ENCODE peak calls at places on chromosomes 12 and 14, in six cellular contexts. E is K562, K is HCT116, C is GM12878, A is SK-N-SH, M is HepG2. I is an unnamed sample.

GRCh38 chr12:1929985-1930815 is 11.7 kb upstream of the CACNA2D4 start:
- DNase-seq in E (no peak), K (no peak), C (no peak), A (peak), M (no peak), I (no peak)

GRCh38 chr12:27899151-27899661 is 73.3 kb downstream of the PTHLH start:
- DNase-seq in E (no peak), K (no peak), C (no peak), A (no peak), M (peak), I (peak)

GRCh38 chr12:119989619-119990381 is 764 bp downstream of the BICDL1 start:
- DNase-seq in E (peak), K (no peak), C (no peak), A (peak), M (peak), I (no peak)

GRCh38 chr12:1919284-1919683 is 832 bp upstream of the CACNA2D4 start:
- DNase-seq in E (no peak), K (no peak), C (no peak), A (peak), M (no peak), I (no peak)

GRCh38 chr14:22070119-22070982 is 396.7 kb upstream of the OR4E1 start:
- DNase-seq in E (no peak), K (no peak), C (no peak), A (no peak), M (no peak), I (no peak)

GRCh38 chr12:42145552-42146215 is 1.0 kb upstream of the GXYLT1 start:
- DNase-seq in E (peak), K (no peak), C (no peak), A (no peak), M (no peak), I (no peak)

GRCh38 chr12:19577131-19577530 is 137.8 kb downstream of the AEBP2 start:
- DNase-seq in E (no peak), K (no peak), C (no peak), A (no peak), M (no peak), I (no peak)

GRCh38 chr12:7872565-7873304 is at the start of gene SLC2A14:
- DNase-seq in E (no peak), K (no peak), C (no peak), A (no peak), M (no peak), I (no peak)

GRCh38 chr12:108599948-108600701 is 2.2 kb upstream of the TMEM119 start:
- DNase-seq in E (no peak), K (no peak), C (no peak), A (no peak), M (no peak), I (no peak)

GRCh38 chr12:6355491-6356373 is 13.9 kb upstream of the TNFRSF1A start:
- DNase-seq in E (no peak), K (no peak), C (no peak), A (no peak), M (no peak), I (no peak)

GRCh38 chr12:45725631-45726593 is 3.6 kb upstream of the ARID2 start:
- DNase-seq in E (peak), K (no peak), C (no peak), A (peak), M (peak), I (peak)

GRCh38 chr12:107439101-107439738 is 246.4 kb upstream of the PWP1 start:
- DNase-seq in E (no peak), K (no peak), C (no peak), A (no peak), M (no peak), I (no peak)

GRCh38 chr14:57364659-57365450 is 25.5 kb upstream of the NAA30 start:
- DNase-seq in E (no peak), K (no peak), C (no peak), A (no peak), M (peak), I (no peak)

GRCh38 chr14:102389261-102389660 is 26.5 kb downstream of the TECPR2 start:
- DNase-seq in E (no peak), K (no peak), C (no peak), A (no peak), M (no peak), I (no peak)

GRCh38 chr14:96091149-96091693 is 52.1 kb downstream of the C14orf132 start:
- DNase-seq in E (no peak), K (no peak), C (no peak), A (peak), M (no peak), I (no peak)

GRCh38 chr14:31881531-31882310 is 195.4 kb upstream of the ARHGAP5 start:
- DNase-seq in E (no peak), K (no peak), C (no peak), A (no peak), M (no peak), I (no peak)

GRCh38 chr14:75605916-75606315 is 27.5 kb downstream of the FLVCR2 start:
- DNase-seq in E (no peak), K (no peak), C (no peak), A (no peak), M (no peak), I (no peak)

GRCh38 chr14:78782551-78782950 is 612.4 kb downstream of the NRXN3 start:
- DNase-seq in E (no peak), K (no peak), C (no peak), A (no peak), M (no peak), I (no peak)

GRCh38 chr12:64549108-64549507 is 61.2 kb upstream of the RASSF3 start:
- DNase-seq in E (no peak), K (no peak), C (no peak), A (no peak), M (no peak), I (no peak)

GRCh38 chr14:31858868-31859267 is 218.2 kb upstream of the ARHGAP5 start:
- DNase-seq in E (no peak), K (no peak), C (no peak), A (no peak), M (peak), I (no peak)

GRCh38 chr12:103097496-103097895 is 140.0 kb downstream of the ASCL1 start:
- DNase-seq in E (no peak), K (no peak), C (no peak), A (peak), M (no peak), I (no peak)

GRCh38 chr12:124277394-124278222 is 17.3 kb upstream of the RFLNA start:
- DNase-seq in E (no peak), K (no peak), C (no peak), A (peak), M (no peak), I (no peak)

GRCh38 chr12:69024413-69024812 is 91.4 kb upstream of the CPM start:
- DNase-seq in E (no peak), K (peak), C (no peak), A (no peak), M (no peak), I (no peak)

GRCh38 chr14:73472182-73473114 is 14.1 kb upstream of the NUMB start:
- DNase-seq in E (peak), K (peak), C (peak), A (peak), M (peak), I (no peak)
- TF ChIP-seq SIN3A in E (no peak), K (no peak), C (no peak), A (no peak), M (no peak), I (no peak)

GRCh38 chr12:104662908-104663307 is 206.2 kb downstream of the CHST11 start:
- DNase-seq in E (no peak), K (no peak), C (no peak), A (no peak), M (no peak), I (no peak)
- TF ChIP-seq REST in E (no peak), K (no peak), C (no peak), A (no peak), M (no peak), I (no peak)

GRCh38 chr12:48768147-48768546 is 20.7 kb downstream of the ADCY6 start:
- DNase-seq in E (no peak), K (no peak), C (no peak), A (no peak), M (no peak), I (no peak)
- H3K27ac ChIP-seq in E (no peak), K (no peak), C (no peak), A (no peak), M (no peak), I (no peak)

GRCh38 chr14:73795974-73796373 is 55.7 kb upstream of the PTGR2 start:
- DNase-seq in E (no peak), K (peak), C (no peak), A (no peak), M (peak), I (no peak)
- TF ChIP-seq SIN3A in E (no peak), K (no peak), C (no peak), A (no peak), M (no peak), I (no peak)

GRCh38 chr12:66409195-66409871 is 107.0 kb downstream of the HELB start:
- DNase-seq in E (no peak), K (peak), C (no peak), A (peak), M (peak), I (peak)
- TF ChIP-seq REST in E (no peak), K (no peak), C (no peak), A (no peak), M (no peak), I (no peak)

GRCh38 chr14:89955022-89955414 is 488 bp upstream of the EFCAB11 start:
- DNase-seq in E (no peak), K (no peak), C (no peak), A (no peak), M (no peak), I (no peak)

GRCh38 chr14:89954045-89955021 is at the start of gene EFCAB11:
- DNase-seq in E (peak), K (peak), C (peak), A (peak), M (peak), I (peak)

GRCh38 chr14:89952581-89952980 is 1.9 kb downstream of the EFCAB11 start:
- DNase-seq in E (no peak), K (no peak), C (no peak), A (no peak), M (no peak), I (no peak)

GRCh38 chr14:89955418-89956293 is at the start of gene TDP1:
- DNase-seq in E (peak), K (peak), C (peak), A (peak), M (peak), I (peak)

GRCh38 chr14:89953602-89954001 is 928 bp downstream of the EFCAB11 start:
- DNase-seq in E (no peak), K (no peak), C (no peak), A (no peak), M (no peak), I (no peak)
- H3K27ac ChIP-seq in E (peak), K (peak), C (peak), A (peak), M (peak), I (peak)

I was measured in Panc1.